ENCODE peak calls at places on chromosomes 13 and 19, in seven cellular contexts. K is aorta; D is uterus; E is GM23248; C is hepatocyte; U is fibroblast of lung; G is naive thymus-derived CD4-positive, alpha-beta T cell. Q is an unnamed sample.

GRCh38 chr13:30194906-30195305 is 112.4 kb downstream of the KATNAL1 start:
- DNase-seq in K (no peak), D (no peak), E (no peak), C (no peak), U (no peak), G (no peak), Q (no peak)

GRCh38 chr13:77696863-77697207 is 652 bp upstream of the SLAIN1 start:
- DNase-seq in K (no peak), D (no peak), E (no peak), C (no peak), U (no peak), G (no peak), Q (no peak)

GRCh38 chr19:31271569-31271911 is 77.7 kb downstream of the TSHZ3 start:
- DNase-seq in K (no peak), D (no peak), E (no peak), C (no peak), U (no peak), G (no peak), Q (no peak)

GRCh38 chr13:40508112-40508511 is 158.3 kb downstream of the FOXO1 start:
- DNase-seq in K (no peak), D (no peak), E (peak; percentile 76), C (no peak), U (peak; percentile 35), G (peak; percentile 45), Q (no peak)

GRCh38 chr13:27259831-27260230 is 8.5 kb downstream of the RPL21 start:
- DNase-seq in K (no peak), D (no peak), E (no peak), C (no peak), U (no peak), G (no peak), Q (no peak)

GRCh38 chr13:92573467-92574057 is 653.0 kb upstream of the GPC6 start:
- DNase-seq in K (no peak), D (no peak), E (peak; percentile 9), C (peak; percentile 42), U (peak; percentile 20), G (no peak), Q (no peak)

GRCh38 chr13:111877906-111878305 is 189.0 kb upstream of the SOX1 start:
- DNase-seq in K (no peak), D (no peak), E (no peak), C (no peak), U (no peak), G (no peak), Q (no peak)

GRCh38 chr13:76019421-76020044 is 383.4 kb downstream of the LMO7 start:
- DNase-seq in K (no peak), D (no peak), E (no peak), C (peak; percentile 44), U (no peak), G (no peak), Q (no peak)

GRCh38 chr19:12364391-12365093 is 941 bp downstream of the ZNF442 start:
- DNase-seq in K (peak; percentile 51), D (peak; percentile 16), E (peak; percentile 71), C (peak; percentile 33), U (peak; percentile 6), G (no peak), Q (peak; percentile 21)

GRCh38 chr19:13633109-13633508 is 126.8 kb upstream of the CACNA1A start:
- DNase-seq in K (no peak), D (no peak), E (peak; percentile 14), C (peak; percentile 66), U (peak; percentile 95), G (no peak), Q (no peak)

GRCh38 chr13:42277618-42278276 is 5.8 kb downstream of the AKAP11 start:
- DNase-seq in K (no peak), D (no peak), E (peak; percentile 19), C (no peak), U (peak; percentile 14), G (no peak), Q (no peak)
- H3K4me3 ChIP-seq in K (no peak overlapping the region), D (no peak overlapping the region), E (no peak overlapping the region), C (no peak overlapping the region), U (no peak overlapping the region), G (no peak overlapping the region), Q (no peak overlapping the region)

GRCh38 chr13:94712287-94712811 is at the start of gene SOX21:
- DNase-seq in K (peak; percentile 35), D (no peak), E (peak; percentile 19), C (no peak), U (peak; percentile 39), G (no peak), Q (no peak)
- H3K27ac ChIP-seq in K (no peak within 1 kb of the TSS), D (no peak within 1 kb of the TSS), E (no peak within 1 kb of the TSS), C (no peak within 1 kb of the TSS), U (no peak within 1 kb of the TSS), G (no peak within 1 kb of the TSS), Q (no peak within 1 kb of the TSS)

DNA sequence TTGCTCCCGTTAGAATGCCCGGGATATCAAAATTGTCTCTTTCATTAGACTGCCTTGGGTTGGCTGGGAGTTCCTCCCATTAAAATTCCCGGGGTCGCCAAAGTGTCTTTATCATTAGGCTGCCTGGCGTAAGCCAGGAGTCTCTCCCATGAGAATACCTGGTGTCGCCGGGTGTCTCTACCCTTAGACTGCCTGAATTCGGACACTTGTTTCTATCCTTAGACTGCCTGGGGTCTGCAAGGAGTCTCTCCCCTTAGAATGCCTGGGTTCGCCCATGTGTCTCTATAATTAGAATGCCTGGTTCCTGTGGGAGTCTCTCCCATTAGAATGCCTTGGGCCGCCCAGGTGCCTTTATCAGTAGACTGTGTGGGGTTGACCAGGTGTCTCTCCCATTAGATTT is 1538.2 kb downstream of the UQCRFS1 start:
- DNase-seq in K (no peak), D (no peak), E (no peak), C (no peak), U (no peak), G (no peak), Q (no peak)
- H3K9me3 ChIP-seq in K (peaks cover 2% of the 10 kb centered on the region), D (no peaks in the 10 kb centered on the region), E (no peaks in the 10 kb centered on the region), C (no peaks in the 10 kb centered on the region), U (no peaks in the 10 kb centered on the region), G (no peaks in the 10 kb centered on the region), Q (no peaks in the 10 kb centered on the region)

GRCh38 chr19:4376245-4376990 is 23.9 kb downstream of the SH3GL1 start:
- DNase-seq in K (no peak), D (no peak), E (no peak), C (no peak), U (no peak), G (no peak), Q (no peak)

GRCh38 chr19:4379383-4380253 is 20.7 kb downstream of the SH3GL1 start:
- DNase-seq in K (no peak), D (peak; percentile 28), E (peak; percentile 45), C (no peak), U (no peak), G (peak; percentile 22), Q (peak; percentile 80)

GRCh38 chr19:4376991-4377781 is 23.2 kb downstream of the SH3GL1 start:
- DNase-seq in K (peak; percentile 53), D (no peak), E (peak; percentile 69), C (no peak), U (no peak), G (no peak), Q (peak; percentile 57)

GRCh38 chr19:4380254-4380727 is 20.1 kb downstream of the SH3GL1 start:
- DNase-seq in K (no peak), D (peak; percentile 45), E (peak; percentile 47), C (no peak), U (no peak), G (peak; percentile 71), Q (peak; percentile 31)

GRCh38 chr19:4378886-4379285 is 21.5 kb downstream of the SH3GL1 start:
- DNase-seq in K (no peak), D (no peak), E (no peak), C (no peak), U (no peak), G (no peak), Q (no peak)
- H3K4me3 ChIP-seq in K (no peak overlapping the region), D (no peak overlapping the region), E (no peak overlapping the region), C (no peak overlapping the region), U (no peak overlapping the region), G (no peak overlapping the region), Q (no peak overlapping the region)

DNA sequence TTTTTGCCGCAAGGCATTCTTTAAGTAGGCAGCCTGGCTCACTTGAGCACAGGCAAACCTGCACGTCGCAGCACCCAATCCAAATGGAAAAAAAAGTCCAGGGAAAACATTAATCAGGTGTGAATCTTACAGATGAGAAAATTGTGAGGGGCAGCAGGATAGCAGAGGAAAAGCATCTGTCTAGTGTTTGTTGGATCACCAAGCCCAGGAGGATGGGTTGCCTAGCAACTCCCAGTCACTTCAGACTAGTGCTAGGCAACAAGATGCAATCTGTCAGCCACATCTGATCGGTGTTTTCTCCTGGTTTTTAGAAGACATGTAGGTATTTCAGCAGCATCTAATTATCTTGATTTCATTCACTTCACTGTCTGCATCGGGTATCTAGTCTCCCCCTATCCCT is 68.3 kb upstream of the KL start:
- DNase-seq in K (no peak), D (no peak), E (no peak), C (no peak), U (no peak), G (no peak), Q (no peak)
- H3K27ac ChIP-seq in K (no peak overlapping the region), D (no peak overlapping the region), E (no peak overlapping the region), C (no peak overlapping the region), U (no peak overlapping the region), G (no peak overlapping the region), Q (no peak overlapping the region)

GRCh38 chr13:19071161-19071936 is 110.3 kb downstream of the TUBA3C start:
- DNase-seq in K (no peak), D (no peak), E (no peak), C (no peak), U (no peak), G (no peak), Q (no peak)

GRCh38 chr13:19069684-19070397 is 111.8 kb downstream of the TUBA3C start:
- DNase-seq in K (no peak), D (no peak), E (no peak), C (no peak), U (no peak), G (no peak), Q (no peak)

GRCh38 chr13:19067767-19068166 is 113.9 kb downstream of the TUBA3C start:
- DNase-seq in K (no peak), D (no peak), E (no peak), C (no peak), U (no peak), G (no peak), Q (no peak)

GRCh38 chr13:19072543-19072942 is 109.1 kb downstream of the TUBA3C start:
- DNase-seq in K (no peak), D (no peak), E (no peak), C (no peak), U (no peak), G (no peak), Q (no peak)

GRCh38 chr13:19070398-19070735 is 111.3 kb downstream of the TUBA3C start:
- DNase-seq in K (no peak), D (no peak), E (no peak), C (no peak), U (no peak), G (no peak), Q (no peak)
- H3K9me3 ChIP-seq in K (no peaks in the 10 kb centered on the region), D (no peaks in the 10 kb centered on the region), E (no peaks in the 10 kb centered on the region), C (no peaks in the 10 kb centered on the region), U (no peaks in the 10 kb centered on the region), G (no peaks in the 10 kb centered on the region), Q (no peaks in the 10 kb centered on the region)

GRCh38 chr13:112978561-112979405 is 9.8 kb downstream of the MCF2L start:
- DNase-seq in K (no peak), D (peak; percentile 58), E (no peak), C (no peak), U (no peak), G (no peak), Q (no peak)
- H3K4me3 ChIP-seq in K (no peak overlapping the region), D (peak overlapping the region; percentile 27), E (no peak overlapping the region), C (no peak overlapping the region), U (no peak overlapping the region), G (no peak overlapping the region), Q (no peak overlapping the region)